ENCODE peak calls at places on chromosomes 12 and 14, in six cellular contexts. U is Kasumi-1; O is foreskin fibroblast; G is stimulated activated naive CD8-positive, alpha-beta T cell treated with anti-CD3 and anti-CD28 coated beads, Interleukin-15, amount 100 ng/mL, for 72 hours; J is activated T-cell treated with anti-CD3 and anti-CD28 coated beads, Interleukin-2, amount 50 U/mL, for 48 hours; B is activated T-helper 1 cell treated with anti-CD3 and anti-CD28 coated beads, Interleukin-12 subunit alpha, Interleukin-12 subunit beta, Interleukin-2, Interleukin-4 antibody, amounts not matched to agents 30 ng/mL and 10 ng/mL and 1 ng/mL, durations not matched to agents 14 hours and 24 hours and 36 hours. D is an unnamed sample.

GRCh38 chr12:112381421-112381897 is 772 bp downstream of the HECTD4 start:
- DNase-seq in U (no peak), O (no peak), G (peak; percentile 52), J (no peak), B (peak; percentile 29), D (no peak)

GRCh38 chr14:77903233-77903632 is 103.3 kb downstream of the ADCK1 start:
- DNase-seq in U (no peak), O (peak; percentile 35), G (no peak), J (no peak), B (no peak), D (no peak)

GRCh38 chr12:9910716-9911421 is 21.3 kb downstream of the CLEC2A start:
- DNase-seq in U (no peak), O (peak; percentile 28), G (no peak), J (no peak), B (no peak), D (no peak)

GRCh38 chr12:117284160-117284559 is 77.3 kb downstream of the NOS1 start:
- DNase-seq in U (no peak), O (no peak), G (no peak), J (no peak), B (no peak), D (no peak)

GRCh38 chr14:81433378-81433777 is 33.3 kb upstream of the STON2 start:
- DNase-seq in U (no peak), O (no peak), G (no peak), J (no peak), B (no peak), D (no peak)

GRCh38 chr14:36508418-36509051 is 11.5 kb downstream of the NKX2-1 start:
- DNase-seq in U (no peak), O (no peak), G (no peak), J (no peak), B (no peak), D (no peak)

GRCh38 chr14:29216774-29217232 is 450.2 kb downstream of the FOXG1 start:
- DNase-seq in U (no peak), O (no peak), G (no peak), J (no peak), B (no peak), D (no peak)

GRCh38 chr14:38108681-38109080 is 99.0 kb upstream of the SSTR1 start:
- DNase-seq in U (no peak), O (peak; percentile 81), G (no peak), J (no peak), B (no peak), D (no peak)

GRCh38 chr14:69318241-69318640 is 58.3 kb downstream of the GALNT16 start:
- DNase-seq in U (no peak), O (no peak), G (no peak), J (no peak), B (no peak), D (no peak)

GRCh38 chr12:94777936-94778335 is 127.6 kb upstream of the TMCC3 start:
- DNase-seq in U (no peak), O (no peak), G (no peak), J (no peak), B (no peak), D (no peak)

GRCh38 chr12:113788020-113788856 is 177.9 kb downstream of the RBM19 start:
- DNase-seq in U (no peak), O (no peak), G (no peak), J (no peak), B (no peak), D (no peak)

GRCh38 chr14:24566318-24566717 is 9.7 kb downstream of the CTSG start:
- DNase-seq in U (no peak), O (no peak), G (no peak), J (no peak), B (no peak), D (no peak)

GRCh38 chr14:64849940-64850339 is 29.8 kb downstream of the SPTB start:
- DNase-seq in U (no peak), O (no peak), G (no peak), J (no peak), B (no peak), D (no peak)

GRCh38 chr14:105381446-105382342 is 16.6 kb upstream of the TEX22 start:
- DNase-seq in U (no peak), O (no peak), G (no peak), J (no peak), B (no peak), D (no peak)

GRCh38 chr14:100649173-100649519 is 61.9 kb upstream of the BEGAIN start:
- DNase-seq in U (no peak), O (peak; percentile 56), G (no peak), J (no peak), B (no peak), D (no peak)

GRCh38 chr14:100736269-100737180 is 9.8 kb downstream of the DLK1 start:
- DNase-seq in U (no peak), O (no peak), G (no peak), J (no peak), B (no peak), D (no peak)

GRCh38 chr12:5390174-5390799 is 41.6 kb upstream of the NTF3 start:
- DNase-seq in U (no peak), O (no peak), G (no peak), J (no peak), B (no peak), D (no peak)

GRCh38 chr12:1013618-1014489 is 22.8 kb downstream of the ERC1 start:
- DNase-seq in U (no peak), O (peak; percentile 67), G (no peak), J (no peak), B (no peak), D (no peak)

GRCh38 chr14:39491134-39491541 is 58.9 kb upstream of the FBXO33 start:
- DNase-seq in U (peak; percentile 61), O (no peak), G (no peak), J (no peak), B (no peak), D (peak; percentile 40)

GRCh38 chr14:91363776-91364523 is 53.7 kb downstream of the CCDC88C start:
- DNase-seq in U (peak; percentile 9), O (no peak), G (no peak), J (no peak), B (no peak), D (no peak)

D was measured in AML-193.